ENCODE peak calls at places on chromosomes 4 and X, in six cellular contexts. S, C, Q, K, M and N are unnamed samples.

GRCh38 chrX:154429708-154430107 is 1.2 kb downstream of the ATP6AP1 start:
- DNase-seq in Q (no peak), M (no peak), K (no peak), C (no peak), S (no peak), N (no peak)

GRCh38 chr4:84596826-84597225 is 13.9 kb downstream of the CDS1 start:
- DNase-seq in K (no peak), C (no peak), Q (no peak), M (peak), S (no peak), N (no peak)

GRCh38 chr4:30362436-30362835 is 357.7 kb upstream of the PCDH7 start:
- DNase-seq in M (no peak), C (no peak), Q (no peak), S (no peak), K (no peak), N (no peak)

GRCh38 chr4:146398404-146398803 is 123.3 kb downstream of the SLC10A7 start:
- DNase-seq in S (no peak), Q (peak), M (no peak), K (no peak), C (no peak), N (no peak)

GRCh38 chrX:25004485-25005032 is 11.2 kb downstream of the ARX start:
- DNase-seq in S (no peak), C (no peak), K (peak), M (no peak), Q (no peak), N (peak)

GRCh38 chrX:43909159-43909558 is 26.9 kb upstream of the MAOB start:
- DNase-seq in S (no peak), Q (no peak), K (no peak), C (no peak), M (no peak), N (no peak)

GRCh38 chr4:139123910-139124309 is 53.1 kb downstream of the ELF2 start:
- DNase-seq in S (no peak), M (no peak), K (no peak), C (no peak), Q (no peak), N (no peak)

GRCh38 chrX:111103246-111103645 is 7.3 kb downstream of the PAK3 start:
- DNase-seq in K (no peak), C (no peak), M (no peak), Q (no peak), S (no peak), N (no peak)

DNA sequence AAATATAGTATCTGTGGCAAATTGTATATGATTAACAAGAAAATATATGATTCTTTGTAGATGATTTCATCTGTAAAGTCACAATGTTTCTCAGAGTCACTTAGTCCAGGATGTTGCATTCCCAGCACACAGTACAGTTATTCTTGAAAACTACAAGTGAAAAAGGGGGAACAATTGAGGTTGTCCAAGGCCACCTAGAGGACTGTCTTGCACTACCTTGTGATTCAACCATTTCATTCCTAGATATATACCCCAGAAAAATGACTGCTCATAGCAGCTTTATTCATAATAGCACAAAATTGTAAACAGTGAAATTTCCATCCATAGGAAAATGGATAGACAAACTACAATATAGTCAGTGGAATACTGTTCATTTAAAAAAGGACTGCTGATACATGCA is 16.0 kb downstream of the C4orf33 start:
- DNase-seq in S (no peak), K (no peak), M (no peak), Q (no peak), C (no peak), N (no peak)
- TF ChIP-seq CTCF in S (no peak), K (peak), M (no peak), Q (no peak), C (no peak), N (no peak)

GRCh38 chrX:138519296-138519695 is 192.2 kb downstream of the FGF13 start:
- DNase-seq in C (no peak), S (no peak), Q (no peak), M (no peak), K (peak), N (no peak)
- TF ChIP-seq CTCF in C (no peak), S (no peak), Q (no peak), M (no peak), K (no peak), N (no peak)

GRCh38 chr4:168587326-168588125 is 90.7 kb downstream of the PALLD start:
- DNase-seq in S (no peak), M (peak), Q (peak), K (no peak), C (no peak), N (no peak)

GRCh38 chr4:168586926-168587325 is 90.1 kb downstream of the PALLD start:
- DNase-seq in S (no peak), C (no peak), M (no peak), K (no peak), Q (no peak), N (no peak)

GRCh38 chr4:168584321-168584771 is 87.5 kb downstream of the PALLD start:
- DNase-seq in C (no peak), Q (peak), S (no peak), K (no peak), M (peak), N (no peak)

GRCh38 chr4:168589154-168589553 is 92.3 kb downstream of the PALLD start:
- DNase-seq in Q (peak), S (no peak), K (no peak), M (peak), C (no peak), N (no peak)

DNA sequence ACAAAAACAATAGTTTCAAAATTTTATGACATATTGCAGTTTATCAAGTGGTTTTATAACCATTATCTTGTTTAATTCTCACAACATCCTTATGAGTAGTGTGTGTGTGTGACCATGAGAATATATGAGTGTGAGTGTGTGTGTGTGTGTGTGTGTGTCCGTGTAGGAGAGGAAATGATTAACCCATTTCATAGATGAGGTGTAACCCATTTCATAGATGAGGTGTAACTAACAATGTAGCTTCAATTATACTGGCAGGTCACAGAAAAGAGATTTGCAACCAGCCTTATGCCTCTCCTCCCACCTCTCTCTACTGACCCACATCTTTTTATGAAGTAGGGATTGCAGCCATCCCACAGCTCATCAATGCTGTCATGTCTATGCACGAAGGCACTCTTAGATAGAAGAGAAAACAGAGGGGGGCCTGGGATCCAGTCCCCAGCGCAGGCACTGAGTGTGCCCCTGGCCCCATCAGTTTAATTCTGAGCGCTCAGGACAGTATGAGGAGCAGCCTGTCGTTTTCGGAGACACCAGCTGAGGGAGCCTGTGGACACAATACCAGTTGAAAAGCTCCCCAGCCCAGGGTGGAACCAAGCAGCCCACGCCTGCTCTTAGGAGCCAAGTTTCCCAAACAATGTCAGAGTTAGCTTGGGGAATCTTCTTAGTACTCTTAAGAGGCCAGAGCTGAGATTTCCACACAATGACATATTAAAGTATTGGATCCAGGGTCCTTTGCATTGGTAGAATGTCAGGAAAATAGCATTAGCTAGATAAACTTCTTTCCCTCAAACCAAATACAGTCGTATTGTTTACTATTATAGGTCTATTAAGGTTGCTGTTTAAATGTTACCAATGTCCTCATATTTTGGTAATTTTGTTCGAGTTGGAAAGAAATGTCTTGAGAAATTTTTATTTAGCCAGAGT is 88.6 kb downstream of the PALLD start:
- DNase-seq in K (peak), Q (peak), M (peak), C (peak), S (peak), N (peak)
- TF ChIP-seq CTCF in K (peak), Q (peak), M (peak), C (peak), S (peak), N (peak)

DNA sequence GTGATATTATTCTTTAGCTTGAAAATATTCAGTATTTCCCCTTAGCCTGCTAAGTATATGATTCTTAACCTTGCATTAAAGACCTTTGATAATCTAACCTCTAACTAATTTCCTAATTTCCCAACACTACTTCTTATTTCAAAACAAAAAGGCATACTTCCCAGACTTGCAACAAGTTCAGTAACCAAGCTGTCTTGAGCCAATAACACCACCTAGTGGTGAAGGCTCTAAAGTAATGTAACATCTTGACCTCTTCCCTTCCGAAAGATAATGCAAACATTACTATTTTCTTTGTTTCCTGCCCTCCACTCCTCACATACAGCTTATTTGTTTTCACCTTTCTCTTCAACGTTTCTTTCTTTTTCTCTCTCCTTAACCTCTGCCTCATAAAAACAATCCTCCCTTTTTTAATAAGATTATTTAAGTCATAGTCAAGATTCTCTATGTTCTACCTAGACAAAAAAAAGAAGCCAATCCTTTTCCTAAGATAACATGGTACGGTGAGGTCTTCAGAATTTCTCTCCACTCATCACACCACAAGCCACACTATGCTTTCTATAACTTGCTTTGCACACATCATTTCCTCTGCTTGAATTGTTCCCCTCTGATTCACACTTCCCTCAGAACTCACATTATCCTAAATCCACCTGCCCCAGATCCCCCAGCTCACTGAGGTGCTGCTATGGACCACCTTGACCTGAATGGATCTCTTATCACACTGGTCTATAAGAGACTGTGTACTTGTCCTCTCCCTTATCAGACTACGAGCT is 3.5 kb downstream of the FAT1 start:
- DNase-seq in S (no peak), K (peak), M (peak), C (peak), Q (peak), N (no peak)
- TF ChIP-seq CTCF in S (no peak), K (peak), M (peak), C (peak), Q (peak), N (peak)

DNA sequence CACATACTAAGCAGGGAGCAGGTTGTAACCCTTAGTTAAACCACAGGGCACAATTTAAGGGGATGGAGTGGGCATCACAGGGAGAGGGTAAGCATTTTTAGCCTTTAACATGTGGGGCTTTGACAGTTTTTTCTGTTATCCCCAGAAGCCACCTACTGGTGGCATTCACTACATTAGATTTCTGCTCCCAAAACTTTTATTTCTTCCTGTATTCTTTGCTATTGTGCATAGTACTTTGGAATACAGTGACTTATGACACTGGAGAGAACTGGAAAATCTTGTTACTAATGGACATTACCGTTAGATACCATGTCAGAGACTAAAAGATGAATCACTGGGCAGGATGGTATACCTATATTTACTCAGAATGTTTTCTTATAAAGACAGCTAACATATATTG is 7.3 kb downstream of the TRIM75 start:
- DNase-seq in Q (peak), S (no peak), C (no peak), K (peak), M (no peak), N (no peak)
- TF ChIP-seq CTCF in Q (peak), S (no peak), C (peak), K (peak), M (peak), N (no peak)

DNA sequence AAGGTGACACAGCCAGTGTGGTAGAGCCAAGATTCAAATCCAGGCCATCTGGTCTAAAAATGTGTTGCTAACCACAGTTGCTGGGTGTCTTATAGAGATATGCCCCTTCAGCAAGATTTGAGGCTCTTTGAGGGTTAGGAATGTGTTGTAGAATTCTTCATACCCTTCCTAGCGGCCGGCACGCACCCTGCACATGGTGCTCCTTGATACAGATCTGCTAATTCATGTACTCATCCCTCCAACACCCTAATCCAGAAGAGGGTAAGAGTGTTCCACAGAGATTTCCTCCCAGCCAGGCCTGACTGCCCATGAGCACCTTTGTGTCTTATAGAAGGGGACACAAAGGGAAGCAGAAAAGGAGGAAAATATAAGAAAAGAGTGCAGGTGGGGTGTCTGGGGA is 24.4 kb upstream of the SMIM20 start:
- DNase-seq in S (no peak), K (no peak), M (no peak), C (no peak), Q (no peak), N (no peak)
- TF ChIP-seq CTCF in S (no peak), K (no peak), M (no peak), C (no peak), Q (no peak), N (no peak)

GRCh38 chr4:36411338-36411737 is 129.9 kb downstream of the DTHD1 start:
- DNase-seq in M (no peak), C (no peak), K (no peak), Q (no peak), S (no peak), N (no peak)

GRCh38 chr4:36420111-36420679 is 138.8 kb downstream of the DTHD1 start:
- DNase-seq in M (no peak), K (peak), S (peak), Q (no peak), C (no peak), N (no peak)

GRCh38 chr4:36414248-36414647 is 132.8 kb downstream of the DTHD1 start:
- DNase-seq in C (no peak), M (no peak), K (no peak), S (no peak), Q (no peak), N (no peak)
- TF ChIP-seq CTCF in C (peak), M (peak), K (peak), S (no peak), Q (no peak), N (peak)